ENCODE peak calls at places on chromosomes 12 and 14, in seven cellular contexts. F is colonic mucosa, S is neural crest cell, P is BE2C, I is astrocyte of the cerebellum, Y is endothelial cell, O is omental fat pad. X is an unnamed sample.

GRCh38 chr14:101598571-101599233 is 37.4 kb downstream of the DIO3 start:
- DNase-seq in I (no peak), O (no peak), S (no peak), F (peak), P (no peak), Y (no peak), X (no peak)

GRCh38 chr12:56636118-56636674 is 6.1 kb upstream of the BAZ2A start:
- DNase-seq in P (peak), F (peak), O (peak), S (peak), I (peak), Y (peak), X (no peak)

GRCh38 chr14:62206456-62206855 is 444.2 kb downstream of the SNAPC1 start:
- DNase-seq in I (no peak), P (no peak), O (no peak), S (no peak), Y (no peak), F (no peak), X (no peak)

GRCh38 chr14:91374287-91374880 is 43.2 kb downstream of the CCDC88C start:
- DNase-seq in I (no peak), O (no peak), Y (no peak), P (no peak), F (no peak), S (no peak), X (no peak)

GRCh38 chr14:59845245-59845644 is 25.3 kb downstream of the RTN1 start:
- DNase-seq in O (no peak), I (no peak), P (no peak), F (no peak), S (no peak), Y (no peak), X (no peak)

GRCh38 chr12:7555752-7556151 is 52.2 kb upstream of the CD163 start:
- DNase-seq in F (no peak), P (no peak), I (peak), O (no peak), S (no peak), Y (no peak), X (no peak)

GRCh38 chr14:93834739-93835383 is 46.6 kb upstream of the PRIMA1 start:
- DNase-seq in P (peak), Y (no peak), F (no peak), S (no peak), O (no peak), I (no peak), X (no peak)

GRCh38 chr12:78871566-78871965 is 7.0 kb downstream of the SYT1 start:
- DNase-seq in F (no peak), P (no peak), Y (no peak), S (no peak), O (no peak), I (no peak), X (no peak)

GRCh38 chr12:10717410-10717809 is 5.7 kb downstream of the YBX3 start:
- DNase-seq in Y (peak), O (no peak), F (no peak), P (no peak), I (no peak), S (no peak), X (no peak)

GRCh38 chr14:77825895-77826519 is 26.1 kb downstream of the ADCK1 start:
- DNase-seq in S (no peak), Y (no peak), P (no peak), O (no peak), F (no peak), I (no peak), X (no peak)

GRCh38 chr14:64774272-64774671 is 70.0 kb downstream of the PLEKHG3 start:
- DNase-seq in O (no peak), P (no peak), S (no peak), Y (no peak), I (no peak), F (no peak), X (no peak)

GRCh38 chr12:106907411-106907810 is 48.3 kb upstream of the TMEM263 start:
- DNase-seq in Y (no peak), P (no peak), S (no peak), I (no peak), O (no peak), F (no peak), X (no peak)
- TF ChIP-seq CTCF in Y (no peak), P (no peak), S (no peak), I (no peak), O (no peak), F (no peak), X (peak)

GRCh38 chr12:8560986-8561385 is 20.3 kb upstream of the CLEC4E start:
- DNase-seq in F (no peak), Y (no peak), P (no peak), S (no peak), O (no peak), I (no peak), X (no peak)

GRCh38 chr12:8563383-8563782 is 22.7 kb upstream of the CLEC4E start:
- DNase-seq in Y (no peak), P (no peak), F (no peak), I (no peak), S (no peak), O (no peak), X (no peak)

GRCh38 chr12:8559676-8560075 is 19.0 kb upstream of the CLEC4E start:
- DNase-seq in I (no peak), Y (no peak), F (no peak), S (no peak), O (no peak), P (no peak), X (no peak)

GRCh38 chr12:8564656-8565055 is 24.0 kb upstream of the CLEC4E start:
- DNase-seq in S (no peak), O (no peak), P (peak), F (no peak), Y (no peak), I (no peak), X (no peak)

DNA sequence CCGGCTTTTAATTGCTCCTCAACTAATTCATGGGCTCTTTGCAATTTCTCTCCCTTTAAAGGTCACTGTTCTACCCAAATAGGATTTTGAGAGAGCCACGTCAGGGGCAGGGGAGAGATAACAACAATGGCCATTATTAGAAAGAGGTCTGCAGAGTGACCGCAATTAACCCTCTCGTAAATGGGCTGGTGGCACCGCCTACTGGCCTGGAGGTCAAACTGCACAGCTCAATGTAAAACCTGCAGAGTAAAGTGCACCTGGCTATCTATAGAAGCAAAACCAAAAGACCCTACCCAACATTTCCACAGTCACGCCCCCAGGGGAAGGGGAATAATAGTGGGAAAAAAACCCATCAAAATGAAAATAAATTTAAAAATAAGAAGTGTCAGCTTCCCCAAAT is 21.6 kb upstream of the CLEC4E start:
- DNase-seq in S (no peak), F (no peak), Y (no peak), P (peak), O (no peak), I (no peak), X (no peak)
- TF ChIP-seq CTCF in S (peak), F (no peak), Y (no peak), P (peak), O (no peak), I (no peak), X (no peak)

GRCh38 chr12:22733756-22734155 is 108.8 kb downstream of the ETNK1 start:
- DNase-seq in F (no peak), Y (no peak), P (no peak), O (no peak), I (no peak), S (no peak), X (no peak)
- TF ChIP-seq CTCF in F (no peak), Y (no peak), P (peak), O (no peak), I (no peak), S (no peak), X (no peak)

DNA sequence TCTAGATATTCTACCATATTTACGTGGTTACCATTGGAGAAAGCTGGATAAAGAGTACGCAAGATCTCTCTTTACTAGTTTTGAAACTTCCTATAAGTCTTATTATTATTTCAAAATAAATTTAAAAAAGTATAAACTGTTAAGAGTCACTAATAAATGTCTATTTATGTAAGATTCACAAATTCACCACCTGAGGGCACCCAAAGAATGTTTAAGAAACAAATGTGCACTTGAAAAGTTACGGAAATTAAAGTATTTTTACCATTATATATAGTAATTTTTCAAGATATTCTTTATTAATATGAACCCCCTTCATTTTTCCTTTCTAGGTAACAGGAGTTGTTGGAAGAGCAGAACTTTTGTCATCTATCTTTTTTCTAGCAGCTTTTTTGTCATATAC is 11.9 kb downstream of the TMTC3 start:
- DNase-seq in O (no peak), P (no peak), F (no peak), S (no peak), Y (no peak), I (peak), X (no peak)
- TF ChIP-seq CTCF in O (no peak), P (peak), F (peak), S (peak), Y (peak), I (no peak), X (peak)